ENCODE peak calls at places on chromosomes 1 and 21, in five cellular contexts. One of them, this sample, is unnamed.

GRCh38 chr21:15121655-15122120 is 56.9 kb upstream of the NRIP1 start:
- DNase-seq in ovary: peak
- DNase-seq in prostate gland: no peak
- DNase-seq in right lobe of liver: peak
- DNase-seq in IMR-90: peak
- DNase-seq in this sample: peak

GRCh38 chr1:39688706-39689105 is 2.5 kb downstream of the HPCAL4 start:
- DNase-seq in ovary: no peak
- DNase-seq in prostate gland: no peak
- DNase-seq in right lobe of liver: no peak
- DNase-seq in IMR-90: no peak
- DNase-seq in this sample: no peak

GRCh38 chr1:46753985-46754384 is 35.1 kb upstream of the EFCAB14 start:
- DNase-seq in ovary: no peak
- DNase-seq in prostate gland: no peak
- DNase-seq in right lobe of liver: no peak
- DNase-seq in IMR-90: no peak
- DNase-seq in this sample: no peak

GRCh38 chr1:210264521-210265380 is 32.2 kb downstream of the SERTAD4 start:
- DNase-seq in ovary: no peak
- DNase-seq in prostate gland: no peak
- DNase-seq in right lobe of liver: no peak
- DNase-seq in IMR-90: no peak
- DNase-seq in this sample: no peak

GRCh38 chr1:161185732-161186311 is 8.5 kb upstream of the B4GALT3 start:
- DNase-seq in ovary: no peak
- DNase-seq in prostate gland: no peak
- DNase-seq in right lobe of liver: peak
- DNase-seq in IMR-90: no peak
- DNase-seq in this sample: no peak

GRCh38 chr1:36475910-36476604 is 6.7 kb downstream of the CSF3R start:
- DNase-seq in ovary: no peak
- DNase-seq in prostate gland: no peak
- DNase-seq in right lobe of liver: no peak
- DNase-seq in IMR-90: no peak
- DNase-seq in this sample: no peak

GRCh38 chr1:17709981-17710380 is 45.2 kb upstream of the ACTL8 start:
- DNase-seq in ovary: no peak
- DNase-seq in prostate gland: no peak
- DNase-seq in right lobe of liver: no peak
- DNase-seq in IMR-90: no peak
- DNase-seq in this sample: no peak

GRCh38 chr1:87084247-87084836 is 169.9 kb downstream of the HS2ST1 start:
- DNase-seq in ovary: no peak
- DNase-seq in prostate gland: no peak
- DNase-seq in right lobe of liver: no peak
- DNase-seq in IMR-90: peak
- DNase-seq in this sample: no peak

GRCh38 chr1:31362032-31362431 is 10.8 kb downstream of the FABP3 start:
- DNase-seq in ovary: no peak
- DNase-seq in prostate gland: no peak
- DNase-seq in right lobe of liver: no peak
- DNase-seq in IMR-90: no peak
- DNase-seq in this sample: no peak

GRCh38 chr1:226736001-226736907 is 2.8 kb downstream of the ITPKB start:
- DNase-seq in ovary: no peak
- DNase-seq in prostate gland: no peak
- DNase-seq in right lobe of liver: no peak
- DNase-seq in IMR-90: no peak
- DNase-seq in this sample: no peak

GRCh38 chr1:12556368-12556930 is 61.6 kb downstream of the DHRS3 start:
- DNase-seq in ovary: peak
- DNase-seq in prostate gland: peak
- DNase-seq in right lobe of liver: no peak
- DNase-seq in IMR-90: peak
- DNase-seq in this sample: peak

GRCh38 chr1:246591504-246591903 is 25.2 kb downstream of the CNST start:
- DNase-seq in ovary: no peak
- DNase-seq in prostate gland: no peak
- DNase-seq in right lobe of liver: no peak
- DNase-seq in IMR-90: no peak
- DNase-seq in this sample: no peak
- TF ChIP-seq POLR2A in ovary: no peak
- TF ChIP-seq POLR2A in prostate gland: no peak
- TF ChIP-seq POLR2A in right lobe of liver: no peak
- TF ChIP-seq POLR2A in IMR-90: no peak
- TF ChIP-seq POLR2A in this sample: no peak

GRCh38 chr1:167617100-167617949 is 12.7 kb upstream of the RCSD1 start:
- DNase-seq in ovary: no peak
- DNase-seq in prostate gland: no peak
- DNase-seq in right lobe of liver: no peak
- DNase-seq in IMR-90: peak
- DNase-seq in this sample: peak
- TF ChIP-seq POLR2A in ovary: no peak
- TF ChIP-seq POLR2A in prostate gland: no peak
- TF ChIP-seq POLR2A in right lobe of liver: no peak
- TF ChIP-seq POLR2A in IMR-90: no peak
- TF ChIP-seq POLR2A in this sample: no peak

GRCh38 chr1:29202053-29202452 is 20.4 kb upstream of the SRSF4 start:
- DNase-seq in ovary: no peak
- DNase-seq in prostate gland: no peak
- DNase-seq in right lobe of liver: no peak
- DNase-seq in IMR-90: no peak
- DNase-seq in this sample: no peak
- TF ChIP-seq POLR2A in ovary: no peak
- TF ChIP-seq POLR2A in prostate gland: no peak
- TF ChIP-seq POLR2A in right lobe of liver: no peak
- TF ChIP-seq POLR2A in IMR-90: no peak
- TF ChIP-seq POLR2A in this sample: no peak

GRCh38 chr1:1471389-1472045 is at the start of gene ATAD3B:
- DNase-seq in ovary: peak
- DNase-seq in prostate gland: peak
- DNase-seq in right lobe of liver: peak
- DNase-seq in IMR-90: peak
- DNase-seq in this sample: peak
- TF ChIP-seq POLR2A in ovary: peak
- TF ChIP-seq POLR2A in prostate gland: peak
- TF ChIP-seq POLR2A in right lobe of liver: peak
- TF ChIP-seq POLR2A in IMR-90: peak
- TF ChIP-seq POLR2A in this sample: no peak

DNA sequence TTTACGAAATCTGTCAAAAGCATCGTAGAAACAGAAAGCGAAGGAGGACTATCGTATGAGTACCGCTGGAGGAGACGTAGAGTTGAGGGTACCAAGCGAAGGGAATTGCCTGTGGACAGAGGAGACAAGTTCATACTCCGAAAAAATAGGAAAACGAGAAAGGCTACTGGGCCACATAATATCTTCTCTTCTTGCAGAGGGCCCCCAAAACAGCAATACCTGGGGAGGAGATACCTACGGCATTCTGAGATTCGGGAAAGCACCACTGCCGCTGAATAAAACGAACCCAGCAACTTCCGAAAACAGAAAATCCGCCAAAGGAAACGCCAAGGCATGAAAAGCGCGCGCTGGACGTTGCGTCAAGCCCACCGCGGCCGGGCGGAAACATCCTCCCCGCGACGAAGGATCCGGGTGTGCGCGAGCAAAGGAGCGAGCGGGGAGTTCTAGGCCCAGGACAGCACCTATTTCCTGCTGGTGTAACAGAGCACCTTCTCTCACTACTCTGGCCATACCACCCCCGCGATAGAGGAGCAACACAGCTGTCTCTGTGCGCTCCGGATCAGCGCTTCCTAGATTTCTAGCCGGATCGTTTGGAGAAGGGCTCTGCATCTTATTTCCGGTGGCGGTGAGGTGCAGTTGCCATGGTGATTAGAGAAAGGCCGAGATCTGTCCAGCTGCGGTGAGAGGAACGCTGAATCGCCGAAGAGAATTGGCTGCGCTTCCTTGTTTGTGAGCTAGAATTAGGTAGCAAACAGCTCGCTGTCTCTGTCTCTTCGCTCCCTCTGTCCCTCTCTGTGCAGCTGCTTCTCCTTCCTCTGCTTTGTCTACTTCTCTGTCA is at the start of the genes EFCAB7 and ITGB3BP:
- DNase-seq in ovary: peak
- DNase-seq in prostate gland: peak
- DNase-seq in right lobe of liver: peak
- DNase-seq in IMR-90: peak
- DNase-seq in this sample: peak
- TF ChIP-seq POLR2A in ovary: no peak
- TF ChIP-seq POLR2A in prostate gland: peak
- TF ChIP-seq POLR2A in right lobe of liver: no peak
- TF ChIP-seq POLR2A in IMR-90: no peak
- TF ChIP-seq POLR2A in this sample: peak

GRCh38 chr1:183635606-183636333 is at the start of gene ARPC5:
- DNase-seq in ovary: peak
- DNase-seq in prostate gland: peak
- DNase-seq in right lobe of liver: peak
- DNase-seq in IMR-90: peak
- DNase-seq in this sample: peak
- TF ChIP-seq POLR2A in ovary: peak
- TF ChIP-seq POLR2A in prostate gland: peak
- TF ChIP-seq POLR2A in right lobe of liver: peak
- TF ChIP-seq POLR2A in IMR-90: peak
- TF ChIP-seq POLR2A in this sample: peak

GRCh38 chr1:26730695-26731094 is 34.9 kb downstream of the ARID1A start:
- DNase-seq in ovary: no peak
- DNase-seq in prostate gland: no peak
- DNase-seq in right lobe of liver: no peak
- DNase-seq in IMR-90: peak
- DNase-seq in this sample: no peak

GRCh38 chr1:26733392-26733791 is 37.6 kb downstream of the ARID1A start:
- DNase-seq in ovary: no peak
- DNase-seq in prostate gland: no peak
- DNase-seq in right lobe of liver: no peak
- DNase-seq in IMR-90: no peak
- DNase-seq in this sample: no peak

GRCh38 chr1:26733982-26734381 is 38.2 kb downstream of the ARID1A start:
- DNase-seq in ovary: no peak
- DNase-seq in prostate gland: no peak
- DNase-seq in right lobe of liver: no peak
- DNase-seq in IMR-90: peak
- DNase-seq in this sample: no peak

GRCh38 chr1:26729633-26730032 is 33.8 kb downstream of the ARID1A start:
- DNase-seq in ovary: no peak
- DNase-seq in prostate gland: no peak
- DNase-seq in right lobe of liver: no peak
- DNase-seq in IMR-90: no peak
- DNase-seq in this sample: no peak

GRCh38 chr1:26731233-26731902 is 35.6 kb downstream of the ARID1A start:
- DNase-seq in ovary: no peak
- DNase-seq in prostate gland: no peak
- DNase-seq in right lobe of liver: no peak
- DNase-seq in IMR-90: no peak
- DNase-seq in this sample: no peak
- TF ChIP-seq POLR2A in ovary: no peak
- TF ChIP-seq POLR2A in prostate gland: no peak
- TF ChIP-seq POLR2A in right lobe of liver: no peak
- TF ChIP-seq POLR2A in IMR-90: no peak
- TF ChIP-seq POLR2A in this sample: no peak

GRCh38 chr1:10211805-10212405 is 1.5 kb downstream of the KIF1B start:
- DNase-seq in ovary: no peak
- DNase-seq in prostate gland: no peak
- DNase-seq in right lobe of liver: no peak
- DNase-seq in IMR-90: no peak
- DNase-seq in this sample: peak

GRCh38 chr1:10209905-10210810 is at the start of gene KIF1B:
- DNase-seq in ovary: peak
- DNase-seq in prostate gland: peak
- DNase-seq in right lobe of liver: peak
- DNase-seq in IMR-90: peak
- DNase-seq in this sample: peak

GRCh38 chr1:10209590-10209904 is 823 bp upstream of the KIF1B start:
- DNase-seq in ovary: no peak
- DNase-seq in prostate gland: no peak
- DNase-seq in right lobe of liver: no peak
- DNase-seq in IMR-90: no peak
- DNase-seq in this sample: no peak

GRCh38 chr1:10212476-10212875 is 2.1 kb downstream of the KIF1B start:
- DNase-seq in ovary: no peak
- DNase-seq in prostate gland: no peak
- DNase-seq in right lobe of liver: no peak
- DNase-seq in IMR-90: no peak
- DNase-seq in this sample: no peak

DNA sequence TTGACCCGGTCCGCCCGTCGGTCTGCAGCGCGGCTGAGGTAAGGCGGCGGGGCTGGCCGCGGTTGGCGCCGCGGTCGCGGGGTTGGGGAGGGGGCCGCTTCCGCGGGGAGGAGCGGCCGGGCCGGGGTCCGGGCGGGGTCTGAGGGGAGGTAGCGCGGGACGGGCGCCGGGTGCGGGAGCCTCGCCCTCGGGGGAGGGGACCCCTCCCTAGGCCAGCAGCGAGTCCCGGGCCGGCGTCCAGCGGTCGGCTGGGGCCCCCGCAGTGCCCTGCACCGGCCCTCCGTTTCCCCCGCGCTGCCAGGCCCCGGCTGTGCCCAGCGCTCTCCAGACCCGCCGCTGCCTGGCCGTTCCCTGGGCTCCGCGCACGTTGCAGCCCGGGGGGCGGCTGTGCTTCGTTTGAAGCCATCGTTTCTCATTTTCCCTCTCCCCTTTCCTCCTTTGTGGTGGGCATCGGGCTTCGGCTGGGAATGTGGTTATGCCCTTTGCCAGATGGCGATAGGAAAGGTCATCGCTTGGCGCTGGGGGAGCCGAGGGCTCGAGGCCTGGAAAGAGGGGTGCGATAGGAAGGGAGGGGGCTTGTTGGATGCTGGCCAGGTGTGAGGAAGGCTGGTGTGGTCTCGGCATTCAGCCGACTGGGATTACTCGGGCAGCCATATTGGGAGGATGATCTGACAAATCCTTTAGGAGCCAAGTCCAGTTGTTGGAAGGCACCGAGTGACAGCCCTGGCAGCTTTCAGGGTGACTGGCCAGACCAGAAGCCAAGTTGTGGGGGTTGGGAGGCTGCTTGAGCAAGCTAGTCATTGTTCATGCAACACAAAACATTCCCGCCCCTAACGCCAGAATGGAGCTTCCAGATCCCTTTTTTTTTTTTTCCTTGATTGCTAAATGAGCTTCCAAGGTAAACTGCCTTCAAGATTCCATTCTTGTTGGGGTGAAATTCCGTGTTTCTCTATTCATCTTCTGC is 753 bp downstream of the KIF1B start:
- DNase-seq in ovary: peak
- DNase-seq in prostate gland: peak
- DNase-seq in right lobe of liver: peak
- DNase-seq in IMR-90: peak
- DNase-seq in this sample: peak
- TF ChIP-seq POLR2A in ovary: peak
- TF ChIP-seq POLR2A in prostate gland: peak
- TF ChIP-seq POLR2A in right lobe of liver: peak
- TF ChIP-seq POLR2A in IMR-90: peak
- TF ChIP-seq POLR2A in this sample: peak